ENCODE peak calls at places on chromosomes 5 and 9, in ten cellular contexts. R is left ventricle myocardium superior; T is GM12865; K is H54; N is mesothelial cell of epicardium; B is activated CD8-positive, alpha-beta T cell treated with anti-CD3 and anti-CD28 coated beads, Interleukin-2, amount 10 ng/mL, durations not matched to agents 7 days and 5 days; F is activated CD4-positive, alpha-beta T cell treated with anti-CD3 and anti-CD28 coated beads, Interleukin-2, amount 50 U/mL, for 1 hour; D is NCI-H1417; I is effector memory CD8-positive, alpha-beta T cell; A is MM.1S. Y is an unnamed sample.
A peak's percentile ranks its signal among the peaks of the same experiment; 100 is the strongest.

GRCh38 chr5:80884851-80885697 is 75.1 kb upstream of the RASGRF2 start:
- DNase-seq in I (no peak), A (no peak), R (no peak), B (no peak), D (no peak), F (no peak), T (no peak), N (no peak), K (no peak), Y (no peak)

GRCh38 chr9:90916147-90916734 is 114.6 kb downstream of the SYK start:
- DNase-seq in K (no peak), B (no peak), I (no peak), F (no peak), D (no peak), T (no peak), A (no peak), N (no peak), R (no peak), Y (no peak)

GRCh38 chr5:42235837-42236236 is 187.4 kb upstream of the GHR start:
- DNase-seq in T (no peak), I (no peak), N (no peak), D (no peak), B (no peak), R (no peak), K (no peak), F (no peak), A (no peak), Y (no peak)

GRCh38 chr5:98372351-98372750 is 401.1 kb upstream of the RGMB start:
- DNase-seq in K (no peak), I (no peak), T (no peak), D (no peak), A (no peak), N (no peak), R (no peak), F (no peak), B (no peak), Y (no peak)

GRCh38 chr5:171975262-171975876 is 31.1 kb downstream of the FBXW11 start:
- DNase-seq in D (peak; percentile 6), B (no peak), F (no peak), K (no peak), N (no peak), A (no peak), R (no peak), T (no peak), I (no peak), Y (no peak)

GRCh38 chr9:137339045-137339444 is 37.0 kb upstream of the NRARP start:
- DNase-seq in T (no peak), A (no peak), F (no peak), B (no peak), K (no peak), N (no peak), I (no peak), D (no peak), R (no peak), Y (no peak)

GRCh38 chr9:130286781-130287428 is 21.3 kb downstream of the HMCN2 start:
- DNase-seq in B (no peak), N (no peak), D (no peak), K (no peak), T (no peak), F (no peak), R (peak; percentile 32), I (no peak), A (no peak), Y (no peak)

GRCh38 chr9:112323378-112323854 is 10.0 kb downstream of the PTBP3 start:
- DNase-seq in A (no peak), F (no peak), I (no peak), B (no peak), D (no peak), R (no peak), N (no peak), T (no peak), K (no peak), Y (no peak)

GRCh38 chr5:127097288-127097687 is 24.0 kb upstream of the C5orf63 start:
- DNase-seq in I (no peak), B (no peak), F (no peak), K (no peak), N (no peak), T (no peak), D (peak; percentile 70), R (no peak), A (no peak), Y (no peak)

GRCh38 chr9:131228096-131228495 is 48.2 kb downstream of the FAM78A start:
- DNase-seq in K (no peak), N (no peak), B (no peak), T (no peak), A (no peak), I (no peak), D (no peak), F (no peak), R (peak; percentile 35), Y (no peak)

GRCh38 chr5:144248015-144248414 is 77.3 kb downstream of the KCTD16 start:
- DNase-seq in B (no peak), K (no peak), N (no peak), T (no peak), F (no peak), D (no peak), I (no peak), R (no peak), A (no peak), Y (no peak)

GRCh38 chr9:86246752-86247161 is 12.7 kb downstream of the C9orf153 start:
- DNase-seq in K (no peak), B (no peak), I (no peak), F (no peak), N (no peak), A (no peak), D (peak; percentile 27), T (peak; percentile 89), R (peak; percentile 43), Y (peak; percentile 38)

GRCh38 chr9:4315582-4316215 is 15.8 kb upstream of the GLIS3 start:
- DNase-seq in I (peak; percentile 65), R (peak; percentile 87), K (no peak), T (peak; percentile 89), D (peak; percentile 77), B (peak; percentile 79), F (peak; percentile 69), N (peak; percentile 81), A (peak; percentile 74), Y (peak; percentile 79)

GRCh38 chr5:69517763-69518212 is 25.2 kb downstream of the OCLN start:
- DNase-seq in D (peak; percentile 68), K (no peak), I (no peak), N (no peak), T (no peak), A (no peak), F (no peak), B (no peak), R (no peak), Y (no peak)

GRCh38 chr9:19994296-19994695 is 205.5 kb upstream of the SLC24A2 start:
- DNase-seq in R (no peak), A (no peak), T (no peak), K (peak; percentile 12), I (no peak), D (no peak), F (no peak), B (no peak), N (no peak), Y (no peak)

GRCh38 chr5:177312649-177313181 is 1.0 kb upstream of the MXD3 start:
- DNase-seq in T (peak; percentile 83), F (no peak), R (no peak), N (no peak), I (no peak), B (peak; percentile 81), K (peak; percentile 34), A (peak; percentile 86), D (peak; percentile 73), Y (no peak)

GRCh38 chr5:173857231-173857630 is 30.9 kb upstream of the CPEB4 start:
- DNase-seq in T (no peak), D (no peak), R (no peak), F (no peak), B (no peak), N (no peak), A (no peak), I (no peak), K (no peak), Y (no peak)

GRCh38 chr5:65808818-65809217 is 86.8 kb downstream of the NLN start:
- DNase-seq in N (no peak), B (no peak), T (no peak), K (no peak), A (no peak), R (no peak), F (no peak), D (no peak), I (no peak), Y (no peak)

GRCh38 chr5:35922468-35922867 is 16.0 kb downstream of the CAPSL start:
- DNase-seq in F (no peak), A (no peak), K (no peak), B (no peak), I (no peak), R (no peak), D (no peak), N (no peak), T (no peak), Y (no peak)

GRCh38 chr9:20692554-20692953 is 8.5 kb downstream of the FOCAD start:
- DNase-seq in F (no peak), D (no peak), N (no peak), A (no peak), T (no peak), I (no peak), K (no peak), B (no peak), R (no peak), Y (no peak)

GRCh38 chr9:124834586-124834985 is 18.7 kb upstream of the WDR38 start:
- DNase-seq in N (no peak), D (peak; percentile 71), K (peak; percentile 87), F (no peak), A (no peak), T (no peak), I (no peak), R (peak; percentile 47), B (no peak), Y (no peak)

GRCh38 chr9:125525846-125526619 is 181.0 kb downstream of the MAPKAP1 start:
- DNase-seq in T (no peak), R (peak; percentile 81), F (no peak), K (no peak), D (no peak), B (no peak), A (no peak), I (no peak), N (no peak), Y (peak; percentile 70)

GRCh38 chr9:35258665-35259474 is 97.1 kb downstream of the UNC13B start:
- DNase-seq in B (peak; percentile 62), A (peak; percentile 85), R (peak; percentile 81), D (peak; percentile 75), T (peak; percentile 68), F (peak; percentile 44), N (peak; percentile 69), I (peak; percentile 18), K (no peak), Y (peak; percentile 70)

GRCh38 chr9:84310903-84311302 is 29.7 kb downstream of the SLC28A3 start:
- DNase-seq in A (no peak), D (peak; percentile 18), B (no peak), T (no peak), R (no peak), K (no peak), I (no peak), N (no peak), F (no peak), Y (no peak)

GRCh38 chr9:34490360-34490759 is 31.8 kb downstream of the DNAI1 start:
- DNase-seq in F (no peak), I (no peak), A (no peak), R (no peak), D (no peak), N (no peak), K (no peak), T (no peak), B (no peak), Y (no peak)

GRCh38 chr9:91474656-91475055 is 51.0 kb upstream of the NFIL3 start:
- DNase-seq in T (no peak), B (no peak), R (no peak), N (no peak), I (no peak), A (no peak), D (no peak), F (no peak), K (no peak), Y (no peak)

GRCh38 chr5:168920019-168920813 is 341.0 kb upstream of the PANK3 start:
- DNase-seq in I (no peak), D (no peak), A (no peak), N (no peak), F (no peak), T (no peak), B (no peak), K (no peak), R (no peak), Y (no peak)

GRCh38 chr5:76808142-76808691 is 10.6 kb upstream of the F2RL1 start:
- DNase-seq in A (no peak), I (no peak), N (no peak), B (no peak), R (no peak), T (no peak), K (no peak), D (no peak), F (no peak), Y (no peak)